ENCODE peak calls at places on chromosomes 1 and 21, in eight cellular contexts. One of them, this sample, is unnamed. For H3K4me1, the result is how much of the 10 kb centered on the place peaks cover.

GRCh38 chr1:210689741-210690635 is 361.3 kb downstream of the HHAT start:
- DNase-seq in lung: no peak
- DNase-seq in adrenal gland: no peak
- DNase-seq in heart left ventricle: no peak
- DNase-seq in esophagus muscularis mucosa: no peak
- DNase-seq in left lung: no peak
- DNase-seq in esophagus squamous epithelium: no peak
- DNase-seq in CD4-positive, alpha-beta memory T cell: no peak
- DNase-seq in this sample: no peak

GRCh38 chr21:41141031-41141457 is 26.9 kb upstream of the BACE2 start:
- DNase-seq in left lung: no peak
- DNase-seq in CD4-positive, alpha-beta memory T cell: no peak
- DNase-seq in adrenal gland: no peak
- DNase-seq in heart left ventricle: no peak
- DNase-seq in esophagus muscularis mucosa: no peak
- DNase-seq in lung: no peak
- DNase-seq in esophagus squamous epithelium: no peak
- DNase-seq in this sample: no peak

GRCh38 chr1:3284691-3285090 is 169.8 kb upstream of the ARHGEF16 start:
- DNase-seq in esophagus squamous epithelium: no peak
- DNase-seq in adrenal gland: no peak
- DNase-seq in CD4-positive, alpha-beta memory T cell: no peak
- DNase-seq in esophagus muscularis mucosa: no peak
- DNase-seq in heart left ventricle: no peak
- DNase-seq in lung: no peak
- DNase-seq in left lung: no peak
- DNase-seq in this sample: no peak

GRCh38 chr1:49060766-49061165 is 284.1 kb upstream of the BEND5 start:
- DNase-seq in lung: no peak
- DNase-seq in adrenal gland: no peak
- DNase-seq in CD4-positive, alpha-beta memory T cell: no peak
- DNase-seq in heart left ventricle: no peak
- DNase-seq in left lung: no peak
- DNase-seq in esophagus muscularis mucosa: no peak
- DNase-seq in esophagus squamous epithelium: no peak
- DNase-seq in this sample: no peak

GRCh38 chr21:40054403-40054802 is 187.2 kb downstream of the PCP4 start:
- DNase-seq in lung: peak
- DNase-seq in adrenal gland: no peak
- DNase-seq in esophagus muscularis mucosa: no peak
- DNase-seq in left lung: peak
- DNase-seq in CD4-positive, alpha-beta memory T cell: no peak
- DNase-seq in heart left ventricle: no peak
- DNase-seq in esophagus squamous epithelium: no peak
- DNase-seq in this sample: no peak

GRCh38 chr1:11752359-11753208 is 9.4 kb upstream of the C1orf167 start:
- DNase-seq in adrenal gland: no peak
- DNase-seq in heart left ventricle: no peak
- DNase-seq in CD4-positive, alpha-beta memory T cell: no peak
- DNase-seq in left lung: no peak
- DNase-seq in lung: no peak
- DNase-seq in esophagus muscularis mucosa: no peak
- DNase-seq in esophagus squamous epithelium: no peak
- DNase-seq in this sample: no peak

GRCh38 chr1:59750612-59751395 is 63.9 kb upstream of the HOOK1 start:
- DNase-seq in esophagus squamous epithelium: no peak
- DNase-seq in lung: peak
- DNase-seq in esophagus muscularis mucosa: peak
- DNase-seq in left lung: peak
- DNase-seq in adrenal gland: peak
- DNase-seq in CD4-positive, alpha-beta memory T cell: no peak
- DNase-seq in heart left ventricle: no peak
- DNase-seq in this sample: no peak

GRCh38 chr21:17818158-17819113 is 720 bp downstream of the C21orf91 start:
- DNase-seq in adrenal gland: peak
- DNase-seq in lung: peak
- DNase-seq in esophagus muscularis mucosa: no peak
- DNase-seq in CD4-positive, alpha-beta memory T cell: peak
- DNase-seq in esophagus squamous epithelium: no peak
- DNase-seq in left lung: peak
- DNase-seq in heart left ventricle: peak
- DNase-seq in this sample: peak

GRCh38 chr1:236636017-236636416 is 31.7 kb upstream of the HEATR1 start:
- DNase-seq in lung: no peak
- DNase-seq in left lung: no peak
- DNase-seq in heart left ventricle: peak
- DNase-seq in esophagus squamous epithelium: no peak
- DNase-seq in esophagus muscularis mucosa: no peak
- DNase-seq in adrenal gland: no peak
- DNase-seq in CD4-positive, alpha-beta memory T cell: no peak
- DNase-seq in this sample: no peak

GRCh38 chr1:204889681-204890373 is 19.2 kb downstream of the NFASC start:
- DNase-seq in heart left ventricle: no peak
- DNase-seq in left lung: no peak
- DNase-seq in esophagus muscularis mucosa: no peak
- DNase-seq in adrenal gland: no peak
- DNase-seq in lung: no peak
- DNase-seq in CD4-positive, alpha-beta memory T cell: no peak
- DNase-seq in esophagus squamous epithelium: no peak
- DNase-seq in this sample: no peak

GRCh38 chr1:40896482-40896881 is 34.3 kb upstream of the CITED4 start:
- DNase-seq in lung: no peak
- DNase-seq in left lung: no peak
- DNase-seq in adrenal gland: no peak
- DNase-seq in CD4-positive, alpha-beta memory T cell: no peak
- DNase-seq in esophagus squamous epithelium: no peak
- DNase-seq in heart left ventricle: no peak
- DNase-seq in esophagus muscularis mucosa: no peak
- DNase-seq in this sample: no peak

GRCh38 chr1:206557636-206558473 is 50.5 kb downstream of the RASSF5 start:
- DNase-seq in left lung: peak
- DNase-seq in lung: peak
- DNase-seq in heart left ventricle: no peak
- DNase-seq in esophagus squamous epithelium: no peak
- DNase-seq in adrenal gland: no peak
- DNase-seq in CD4-positive, alpha-beta memory T cell: no peak
- DNase-seq in esophagus muscularis mucosa: no peak
- DNase-seq in this sample: no peak

GRCh38 chr1:231201375-231202124 is 39.5 kb upstream of the GNPAT start:
- DNase-seq in left lung: no peak
- DNase-seq in esophagus squamous epithelium: no peak
- DNase-seq in lung: no peak
- DNase-seq in CD4-positive, alpha-beta memory T cell: no peak
- DNase-seq in adrenal gland: no peak
- DNase-seq in esophagus muscularis mucosa: no peak
- DNase-seq in heart left ventricle: no peak
- DNase-seq in this sample: no peak

GRCh38 chr1:109620890-109621289 is 1.3 kb downstream of the AMPD2 start:
- DNase-seq in esophagus squamous epithelium: peak
- DNase-seq in left lung: peak
- DNase-seq in CD4-positive, alpha-beta memory T cell: peak
- DNase-seq in lung: peak
- DNase-seq in heart left ventricle: peak
- DNase-seq in adrenal gland: peak
- DNase-seq in esophagus muscularis mucosa: peak
- DNase-seq in this sample: peak

GRCh38 chr1:85330711-85331290 is 54.4 kb upstream of the BCL10 start:
- DNase-seq in lung: peak
- DNase-seq in heart left ventricle: peak
- DNase-seq in adrenal gland: peak
- DNase-seq in esophagus muscularis mucosa: no peak
- DNase-seq in CD4-positive, alpha-beta memory T cell: no peak
- DNase-seq in left lung: peak
- DNase-seq in esophagus squamous epithelium: no peak
- DNase-seq in this sample: no peak

GRCh38 chr1:83034846-83035245 is 964.1 kb downstream of the TTLL7 start:
- DNase-seq in adrenal gland: no peak
- DNase-seq in CD4-positive, alpha-beta memory T cell: no peak
- DNase-seq in esophagus muscularis mucosa: no peak
- DNase-seq in heart left ventricle: no peak
- DNase-seq in lung: no peak
- DNase-seq in left lung: no peak
- DNase-seq in esophagus squamous epithelium: no peak
- DNase-seq in this sample: no peak

GRCh38 chr1:60813051-60813450 is 269.3 kb upstream of the NFIA start:
- DNase-seq in adrenal gland: no peak
- DNase-seq in esophagus squamous epithelium: no peak
- DNase-seq in lung: no peak
- DNase-seq in esophagus muscularis mucosa: no peak
- DNase-seq in heart left ventricle: no peak
- DNase-seq in CD4-positive, alpha-beta memory T cell: no peak
- DNase-seq in left lung: no peak
- DNase-seq in this sample: no peak

GRCh38 chr1:101065575-101065974 is 40.0 kb upstream of the DPH5 start:
- DNase-seq in esophagus muscularis mucosa: no peak
- DNase-seq in esophagus squamous epithelium: no peak
- DNase-seq in lung: no peak
- DNase-seq in CD4-positive, alpha-beta memory T cell: no peak
- DNase-seq in adrenal gland: no peak
- DNase-seq in left lung: no peak
- DNase-seq in heart left ventricle: no peak
- DNase-seq in this sample: no peak

GRCh38 chr1:42730988-42731387 is 9.0 kb downstream of the CLDN19 start:
- DNase-seq in adrenal gland: no peak
- DNase-seq in heart left ventricle: no peak
- DNase-seq in CD4-positive, alpha-beta memory T cell: no peak
- DNase-seq in esophagus squamous epithelium: no peak
- DNase-seq in lung: no peak
- DNase-seq in esophagus muscularis mucosa: no peak
- DNase-seq in left lung: no peak
- DNase-seq in this sample: peak

GRCh38 chr1:42873670-42874069 is 27.3 kb downstream of the ZNF691 start:
- DNase-seq in CD4-positive, alpha-beta memory T cell: no peak
- DNase-seq in esophagus squamous epithelium: no peak
- DNase-seq in adrenal gland: no peak
- DNase-seq in heart left ventricle: no peak
- DNase-seq in left lung: no peak
- DNase-seq in lung: no peak
- DNase-seq in esophagus muscularis mucosa: no peak
- DNase-seq in this sample: no peak

GRCh38 chr1:154603317-154603716 is 4.7 kb downstream of the ADAR start:
- DNase-seq in lung: no peak
- DNase-seq in esophagus muscularis mucosa: no peak
- DNase-seq in esophagus squamous epithelium: no peak
- DNase-seq in CD4-positive, alpha-beta memory T cell: no peak
- DNase-seq in adrenal gland: no peak
- DNase-seq in heart left ventricle: no peak
- DNase-seq in left lung: no peak
- DNase-seq in this sample: no peak

DNA sequence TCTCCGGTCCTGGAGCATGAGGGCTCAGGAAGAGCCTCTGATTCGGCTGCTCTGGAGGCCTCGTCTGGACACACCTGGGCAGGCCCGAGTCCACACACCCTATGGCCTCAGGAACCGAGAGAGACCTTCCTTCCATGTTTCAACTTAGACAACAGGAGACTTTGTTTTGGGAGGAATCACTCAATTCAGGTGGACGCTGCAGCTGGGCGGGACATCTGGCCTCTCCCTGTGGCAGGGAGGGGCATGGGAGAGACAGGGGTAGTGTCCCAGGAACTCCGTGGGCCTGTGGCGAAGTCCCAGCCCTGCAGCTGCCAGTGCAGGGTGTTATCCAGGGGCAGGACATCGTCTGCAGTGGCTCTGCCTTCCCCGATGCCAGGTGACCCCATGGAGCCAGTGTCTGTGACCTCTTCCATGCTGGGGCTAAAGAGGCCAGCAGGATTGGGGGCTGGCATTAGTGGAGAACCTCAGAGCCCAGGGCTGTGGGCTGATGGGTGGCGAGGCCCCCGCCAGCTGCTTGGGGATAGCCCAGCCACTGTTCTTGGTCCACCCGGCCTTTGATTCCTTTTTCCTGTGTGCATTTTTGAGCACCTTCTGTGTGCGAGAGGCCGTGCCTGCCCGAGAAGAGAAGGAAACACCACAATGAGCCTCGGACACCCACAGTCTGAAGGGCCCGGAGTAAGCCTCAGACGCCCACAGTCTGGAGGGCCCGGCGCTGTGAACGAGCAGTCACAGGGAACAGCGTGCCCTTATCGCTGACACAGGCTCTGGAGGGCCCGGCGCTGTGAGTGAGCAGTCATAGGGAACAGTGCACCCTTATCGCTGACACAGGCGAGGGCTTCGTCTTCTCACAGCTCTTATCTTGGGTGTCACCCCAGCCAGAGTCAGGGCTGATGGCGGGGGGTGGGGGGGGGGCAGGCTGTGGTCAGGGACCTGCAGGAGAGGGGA is 6.2 kb downstream of the COL18A1 start:
- DNase-seq in heart left ventricle: peak
- DNase-seq in esophagus muscularis mucosa: no peak
- DNase-seq in CD4-positive, alpha-beta memory T cell: no peak
- DNase-seq in esophagus squamous epithelium: no peak
- DNase-seq in lung: no peak
- DNase-seq in left lung: no peak
- DNase-seq in adrenal gland: peak
- DNase-seq in this sample: peak
- H3K4me1 ChIP-seq in heart left ventricle: half or more
- H3K4me1 ChIP-seq in esophagus muscularis mucosa: half or more
- H3K4me1 ChIP-seq in CD4-positive, alpha-beta memory T cell: under half
- H3K4me1 ChIP-seq in esophagus squamous epithelium: half or more
- H3K4me1 ChIP-seq in lung: under half
- H3K4me1 ChIP-seq in left lung: under half
- H3K4me1 ChIP-seq in adrenal gland: half or more
- H3K4me1 ChIP-seq in this sample: under half

DNA sequence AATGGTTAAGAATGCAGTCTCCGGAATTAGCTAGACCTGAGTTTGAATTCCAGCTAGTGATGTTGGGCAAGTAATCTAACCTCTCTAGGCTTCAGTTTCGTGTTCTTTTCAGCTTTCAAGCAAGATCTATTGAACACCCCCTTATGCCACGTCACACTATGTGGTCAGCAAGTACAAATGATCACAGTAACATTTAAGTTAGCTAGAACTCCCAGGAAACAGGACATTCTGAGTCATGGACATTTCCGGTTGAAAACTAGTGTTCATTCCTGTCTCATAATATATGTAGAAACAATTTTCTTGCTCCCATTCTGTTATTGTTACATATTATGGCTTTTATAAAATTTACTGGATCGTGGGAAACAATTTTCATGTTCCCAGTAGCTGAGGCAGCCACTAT is 34.0 kb upstream of the NHLH2 start:
- DNase-seq in esophagus muscularis mucosa: no peak
- DNase-seq in heart left ventricle: no peak
- DNase-seq in adrenal gland: no peak
- DNase-seq in CD4-positive, alpha-beta memory T cell: no peak
- DNase-seq in lung: no peak
- DNase-seq in left lung: no peak
- DNase-seq in esophagus squamous epithelium: no peak
- DNase-seq in this sample: no peak
- H3K27ac ChIP-seq in esophagus muscularis mucosa: no peak
- H3K27ac ChIP-seq in heart left ventricle: no peak
- H3K27ac ChIP-seq in adrenal gland: no peak
- H3K27ac ChIP-seq in CD4-positive, alpha-beta memory T cell: no peak
- H3K27ac ChIP-seq in lung: no peak
- H3K27ac ChIP-seq in left lung: no peak
- H3K27ac ChIP-seq in esophagus squamous epithelium: no peak
- H3K27ac ChIP-seq in this sample: no peak

GRCh38 chr1:27004471-27005165 is 8.0 kb downstream of the TENT5B start:
- DNase-seq in CD4-positive, alpha-beta memory T cell: no peak
- DNase-seq in lung: no peak
- DNase-seq in adrenal gland: no peak
- DNase-seq in esophagus muscularis mucosa: no peak
- DNase-seq in left lung: peak
- DNase-seq in esophagus squamous epithelium: no peak
- DNase-seq in heart left ventricle: peak
- DNase-seq in this sample: peak
- H3K4me1 ChIP-seq in CD4-positive, alpha-beta memory T cell: under half
- H3K4me1 ChIP-seq in lung: under half
- H3K4me1 ChIP-seq in adrenal gland: under half
- H3K4me1 ChIP-seq in esophagus muscularis mucosa: half or more
- H3K4me1 ChIP-seq in left lung: under half
- H3K4me1 ChIP-seq in esophagus squamous epithelium: half or more
- H3K4me1 ChIP-seq in heart left ventricle: under half
- H3K4me1 ChIP-seq in this sample: under half

GRCh38 chr1:178539291-178539690 is 26.4 kb downstream of the TEX35 start:
- DNase-seq in adrenal gland: no peak
- DNase-seq in heart left ventricle: no peak
- DNase-seq in esophagus muscularis mucosa: no peak
- DNase-seq in CD4-positive, alpha-beta memory T cell: no peak
- DNase-seq in left lung: no peak
- DNase-seq in esophagus squamous epithelium: no peak
- DNase-seq in lung: no peak
- DNase-seq in this sample: no peak
- H3K27ac ChIP-seq in adrenal gland: no peak
- H3K27ac ChIP-seq in heart left ventricle: no peak
- H3K27ac ChIP-seq in esophagus muscularis mucosa: no peak
- H3K27ac ChIP-seq in CD4-positive, alpha-beta memory T cell: no peak
- H3K27ac ChIP-seq in left lung: no peak
- H3K27ac ChIP-seq in esophagus squamous epithelium: no peak
- H3K27ac ChIP-seq in lung: no peak
- H3K27ac ChIP-seq in this sample: no peak